ENCODE peak calls at places on chromosomes 2 and 18, in four cellular contexts. One of them, this sample, is unnamed.

GRCh38 chr18:13435596-13436333 is 217.2 kb downstream of the LDLRAD4 start:
- ATAC-seq in effector memory CD8-positive, alpha-beta T cell: no peak
- ATAC-seq in activated naive CD8-positive, alpha-beta T cell treated with anti-CD3 and anti-CD28 coated beads, Interleukin-2, amount 50 U/mL, for 24 hours: peak
- ATAC-seq in activated CD8-positive, alpha-beta T cell treated with anti-CD3 and anti-CD28 coated beads, Interleukin-2, amount 10 ng/mL, durations not matched to agents 7 days and 5 days: no peak
- ATAC-seq in this sample: peak

GRCh38 chr2:150792780-150793300 is 305.4 kb upstream of the RND3 start:
- ATAC-seq in effector memory CD8-positive, alpha-beta T cell: no peak
- ATAC-seq in activated naive CD8-positive, alpha-beta T cell treated with anti-CD3 and anti-CD28 coated beads, Interleukin-2, amount 50 U/mL, for 24 hours: no peak
- ATAC-seq in activated CD8-positive, alpha-beta T cell treated with anti-CD3 and anti-CD28 coated beads, Interleukin-2, amount 10 ng/mL, durations not matched to agents 7 days and 5 days: no peak
- ATAC-seq in this sample: no peak

GRCh38 chr2:81835318-81836000 is 1530.9 kb upstream of the LRRTM1 start:
- ATAC-seq in activated CD8-positive, alpha-beta T cell treated with anti-CD3 and anti-CD28 coated beads, Interleukin-2, amount 10 ng/mL, durations not matched to agents 7 days and 5 days: no peak
- ATAC-seq in effector memory CD8-positive, alpha-beta T cell: no peak
- ATAC-seq in activated naive CD8-positive, alpha-beta T cell treated with anti-CD3 and anti-CD28 coated beads, Interleukin-2, amount 50 U/mL, for 24 hours: no peak
- ATAC-seq in this sample: no peak

GRCh38 chr18:1778496-1779178 is 792.7 kb downstream of the METTL4 start:
- ATAC-seq in effector memory CD8-positive, alpha-beta T cell: no peak
- ATAC-seq in activated CD8-positive, alpha-beta T cell treated with anti-CD3 and anti-CD28 coated beads, Interleukin-2, amount 10 ng/mL, durations not matched to agents 7 days and 5 days: no peak
- ATAC-seq in activated naive CD8-positive, alpha-beta T cell treated with anti-CD3 and anti-CD28 coated beads, Interleukin-2, amount 50 U/mL, for 24 hours: no peak
- ATAC-seq in this sample: no peak

GRCh38 chr2:224085246-224085645 is 46.2 kb upstream of the SERPINE2 start:
- ATAC-seq in effector memory CD8-positive, alpha-beta T cell: no peak
- ATAC-seq in activated naive CD8-positive, alpha-beta T cell treated with anti-CD3 and anti-CD28 coated beads, Interleukin-2, amount 50 U/mL, for 24 hours: no peak
- ATAC-seq in activated CD8-positive, alpha-beta T cell treated with anti-CD3 and anti-CD28 coated beads, Interleukin-2, amount 10 ng/mL, durations not matched to agents 7 days and 5 days: no peak
- ATAC-seq in this sample: no peak

GRCh38 chr2:224944707-224945106 is 97.6 kb downstream of the DOCK10 start:
- ATAC-seq in effector memory CD8-positive, alpha-beta T cell: peak
- ATAC-seq in activated naive CD8-positive, alpha-beta T cell treated with anti-CD3 and anti-CD28 coated beads, Interleukin-2, amount 50 U/mL, for 24 hours: peak
- ATAC-seq in activated CD8-positive, alpha-beta T cell treated with anti-CD3 and anti-CD28 coated beads, Interleukin-2, amount 10 ng/mL, durations not matched to agents 7 days and 5 days: peak
- ATAC-seq in this sample: peak

GRCh38 chr2:85936421-85937068 is 47.8 kb upstream of the ST3GAL5 start:
- ATAC-seq in effector memory CD8-positive, alpha-beta T cell: no peak
- ATAC-seq in activated naive CD8-positive, alpha-beta T cell treated with anti-CD3 and anti-CD28 coated beads, Interleukin-2, amount 50 U/mL, for 24 hours: no peak
- ATAC-seq in activated CD8-positive, alpha-beta T cell treated with anti-CD3 and anti-CD28 coated beads, Interleukin-2, amount 10 ng/mL, durations not matched to agents 7 days and 5 days: no peak
- ATAC-seq in this sample: no peak

GRCh38 chr2:42868874-42869273 is 76.5 kb upstream of the HAAO start:
- ATAC-seq in activated naive CD8-positive, alpha-beta T cell treated with anti-CD3 and anti-CD28 coated beads, Interleukin-2, amount 50 U/mL, for 24 hours: no peak
- ATAC-seq in effector memory CD8-positive, alpha-beta T cell: no peak
- ATAC-seq in activated CD8-positive, alpha-beta T cell treated with anti-CD3 and anti-CD28 coated beads, Interleukin-2, amount 10 ng/mL, durations not matched to agents 7 days and 5 days: no peak
- ATAC-seq in this sample: no peak

GRCh38 chr18:11658989-11659388 is 30.1 kb upstream of the GNAL start:
- ATAC-seq in activated naive CD8-positive, alpha-beta T cell treated with anti-CD3 and anti-CD28 coated beads, Interleukin-2, amount 50 U/mL, for 24 hours: no peak
- ATAC-seq in activated CD8-positive, alpha-beta T cell treated with anti-CD3 and anti-CD28 coated beads, Interleukin-2, amount 10 ng/mL, durations not matched to agents 7 days and 5 days: no peak
- ATAC-seq in effector memory CD8-positive, alpha-beta T cell: no peak
- ATAC-seq in this sample: no peak

GRCh38 chr2:69933839-69934613 is 19.1 kb downstream of the MXD1 start:
- ATAC-seq in activated CD8-positive, alpha-beta T cell treated with anti-CD3 and anti-CD28 coated beads, Interleukin-2, amount 10 ng/mL, durations not matched to agents 7 days and 5 days: no peak
- ATAC-seq in effector memory CD8-positive, alpha-beta T cell: no peak
- ATAC-seq in activated naive CD8-positive, alpha-beta T cell treated with anti-CD3 and anti-CD28 coated beads, Interleukin-2, amount 50 U/mL, for 24 hours: peak
- ATAC-seq in this sample: peak